ENCODE peak calls at places on chromosomes 6 and 20, in five cellular contexts. I is GDM1, P is PC-3, K is cardiac fibroblast, W is fibroblast of pulmonary artery. R is an unnamed sample.
A peak's percentile ranks its signal among the peaks of the same experiment; 100 is the strongest.

GRCh38 chr6:19551611-19552010 is 285.6 kb upstream of the ID4 start:
- DNase-seq in I (no peak), P (peak; percentile 34), K (no peak), W (no peak), R (no peak)

GRCh38 chr6:140684776-140685550 is 1310.5 kb upstream of the CITED2 start:
- DNase-seq in I (no peak), P (no peak), K (peak; percentile 38), W (peak; percentile 69), R (no peak)

GRCh38 chr20:24953204-24953565 is 4.1 kb downstream of the CST7 start:
- DNase-seq in I (no peak), P (no peak), K (no peak), W (no peak), R (no peak)

GRCh38 chr20:14445310-14445709 is 107.9 kb upstream of the FLRT3 start:
- DNase-seq in I (no peak), P (peak; percentile 87), K (peak; percentile 21), W (peak; percentile 39), R (no peak)

GRCh38 chr6:87483929-87484328 is 11.2 kb downstream of the SLC35A1 start:
- DNase-seq in I (no peak), P (peak; percentile 64), K (peak; percentile 38), W (peak; percentile 12), R (peak; percentile 21)

GRCh38 chr20:1813101-1813529 is 82.1 kb upstream of the SIRPA start:
- DNase-seq in I (no peak), P (peak; percentile 96), K (peak; percentile 90), W (peak; percentile 79), R (no peak)

GRCh38 chr6:17493286-17493685 is 99.9 kb downstream of the CAP2 start:
- DNase-seq in I (no peak), P (peak; percentile 12), K (peak; percentile 59), W (peak; percentile 58), R (no peak)

GRCh38 chr6:28658475-28659249 is 133.0 kb downstream of the GPX5 start:
- DNase-seq in I (no peak), P (peak; percentile 30), K (peak; percentile 17), W (no peak), R (no peak)

GRCh38 chr20:853406-853996 is 20.0 kb downstream of the FAM110A start:
- DNase-seq in I (no peak), P (no peak), K (no peak), W (no peak), R (no peak)

GRCh38 chr20:24462461-24463010 is 6.9 kb upstream of the SYNDIG1 start:
- DNase-seq in I (no peak), P (no peak), K (no peak), W (no peak), R (no peak)

GRCh38 chr6:101090281-101090680 is 209.2 kb upstream of the ASCC3 start:
- DNase-seq in I (no peak), P (peak; percentile 22), K (peak; percentile 83), W (peak; percentile 33), R (no peak)

GRCh38 chr6:163814494-163815364 is 400.2 kb downstream of the QKI start:
- DNase-seq in I (no peak), P (peak; percentile 32), K (peak; percentile 51), W (peak; percentile 24), R (no peak)

GRCh38 chr6:127855542-127856159 is 45.2 kb downstream of the THEMIS start:
- DNase-seq in I (no peak), P (peak; percentile 58), K (peak; percentile 71), W (peak; percentile 65), R (no peak)

GRCh38 chr6:79604583-79605037 is 26.5 kb upstream of the SH3BGRL2 start:
- DNase-seq in I (no peak), P (no peak), K (peak; percentile 83), W (peak; percentile 33), R (no peak)

GRCh38 chr6:26141378-26141901 is 54.2 kb downstream of the HFE start:
- DNase-seq in I (no peak), P (no peak), K (no peak), W (peak; percentile 32), R (peak; percentile 24)

GRCh38 chr6:21883528-21883927 is 290.0 kb downstream of the SOX4 start:
- DNase-seq in I (no peak), P (no peak), K (no peak), W (no peak), R (no peak)